ENCODE peak calls at places on chromosomes 1 and 21, in five cellular contexts. E is amniotic stem cell, V is kidney tubule cell, U is cerebellar cortex, I is RWPE2. G is an unnamed sample.
A peak's percentile ranks its signal among the peaks of the same experiment; 100 is the strongest.

GRCh38 chr1:235441159-235441685 is 63.0 kb downstream of the B3GALNT2 start:
- DNase-seq in E (no peak), V (peak; percentile 11), U (no peak), I (no peak), G (peak; percentile 11)

GRCh38 chr1:220326578-220326977 is 54.3 kb upstream of the RAB3GAP2 start:
- DNase-seq in V (peak; percentile 35), U (no peak), E (no peak), I (no peak), G (peak; percentile 49)

GRCh38 chr1:151326619-151327222 is 495 bp downstream of the PI4KB start:
- DNase-seq in E (no peak), I (no peak), U (peak; percentile 42), V (peak; percentile 52), G (no peak)

GRCh38 chr1:1101503-1101902 is 14.4 kb downstream of the C1orf159 start:
- DNase-seq in U (no peak), E (no peak), V (no peak), I (no peak), G (no peak)

GRCh38 chr1:161220002-161220401 is 3.4 kb downstream of the APOA2 start:
- DNase-seq in U (no peak), I (no peak), V (no peak), E (no peak), G (no peak)

GRCh38 chr1:76868154-76868882 is 1.0 kb downstream of the ST6GALNAC5 start:
- DNase-seq in E (no peak), V (peak; percentile 46), U (no peak), I (no peak), G (no peak)

GRCh38 chr1:37353871-37354270 is 120.5 kb upstream of the ZC3H12A start:
- DNase-seq in E (no peak), I (no peak), V (no peak), U (no peak), G (no peak)

GRCh38 chr1:162056043-162056442 is 13.4 kb upstream of the NOS1AP start:
- DNase-seq in V (peak; percentile 77), I (no peak), E (no peak), U (peak; percentile 87), G (peak; percentile 59)

GRCh38 chr1:155166006-155166372 is 7.1 kb downstream of the KRTCAP2 start:
- DNase-seq in I (no peak), E (no peak), U (no peak), V (no peak), G (no peak)

GRCh38 chr1:205535096-205535495 is 30.6 kb downstream of the CDK18 start:
- DNase-seq in U (no peak), V (no peak), I (no peak), E (no peak), G (no peak)

GRCh38 chr21:25896657-25897056 is 161.9 kb downstream of the GABPA start:
- DNase-seq in V (no peak), I (no peak), E (no peak), U (no peak), G (no peak)

GRCh38 chr1:31944205-31945089 is 6.3 kb upstream of the PTP4A2 start:
- DNase-seq in E (peak; percentile 29), V (peak; percentile 62), I (peak; percentile 86), U (peak; percentile 82), G (peak; percentile 65)

GRCh38 chr1:219160942-219161341 is 12.7 kb upstream of the LYPLAL1 start:
- DNase-seq in E (no peak), V (no peak), U (no peak), I (no peak), G (no peak)

GRCh38 chr1:94795321-94795899 is 24.7 kb upstream of the SLC44A3 start:
- DNase-seq in V (no peak), I (no peak), U (no peak), E (no peak), G (no peak)

GRCh38 chr1:98325646-98326441 is 335.7 kb upstream of the SNX7 start:
- DNase-seq in V (peak; percentile 97), E (peak; percentile 67), U (no peak), I (peak; percentile 93), G (peak; percentile 98)

GRCh38 chr1:230781596-230781995 is 34.4 kb downstream of the CAPN9 start:
- DNase-seq in V (no peak), U (no peak), E (no peak), I (no peak), G (no peak)

GRCh38 chr1:212457740-212458338 is 25.1 kb downstream of the NENF start:
- DNase-seq in E (no peak), V (peak; percentile 65), I (no peak), U (peak; percentile 61), G (peak; percentile 34)

GRCh38 chr1:84883286-84883685 is 9.7 kb downstream of the LPAR3 start:
- DNase-seq in E (no peak), V (no peak), U (no peak), I (no peak), G (peak; percentile 9)

GRCh38 chr1:23931481-23931880 is 18.3 kb upstream of the CNR2 start:
- DNase-seq in E (no peak), U (no peak), I (no peak), V (peak; percentile 83), G (no peak)

GRCh38 chr21:19245188-19245580 is 841.6 kb upstream of the TMPRSS15 start:
- DNase-seq in U (no peak), I (no peak), V (no peak), E (no peak), G (no peak)

GRCh38 chr1:40315795-40316594 is 1.1 kb downstream of the COL9A2 start:
- DNase-seq in V (no peak), E (no peak), I (no peak), U (no peak), G (no peak)

G was measured in renal cortical epithelial cell.